ENCODE peak calls at places on chromosomes 4 and X, in eight cellular contexts. N is mammary epithelial cell, G is neural progenitor cell, M is H9, I is GM23338, T is HepG2, U is fibroblast of lung, X is HCT116. A is an unnamed sample. For H3K79me2, the result is how much of the 10 kb centered on the place peaks cover.

GRCh38 chr4:73883306-73883705 is 14.1 kb downstream of the CXCL1 start:
- DNase-seq in N (peak), G (no peak), M (no peak), I (no peak), T (no peak), U (peak), X (no peak), A (no peak)

GRCh38 chrX:100652266-100652665 is 8.3 kb downstream of the SRPX2 start:
- DNase-seq in N (no peak), G (no peak), M (no peak), I (no peak), T (no peak), U (no peak), X (no peak), A (no peak)

GRCh38 chrX:119726900-119727555 is 31.4 kb upstream of the SOWAHD start:
- DNase-seq in N (peak), G (no peak), M (no peak), I (no peak), T (no peak), U (no peak), X (no peak), A (no peak)

GRCh38 chr4:3659131-3659530 is 107.1 kb upstream of the ADRA2C start:
- DNase-seq in N (no peak), G (no peak), M (no peak), I (no peak), T (no peak), U (no peak), X (no peak), A (no peak)

GRCh38 chr4:10186228-10187214 is 69.9 kb upstream of the WDR1 start:
- DNase-seq in N (no peak), G (no peak), M (no peak), I (peak), T (no peak), U (no peak), X (no peak), A (no peak)

GRCh38 chrX:110983024-110983423 is 113.0 kb upstream of the PAK3 start:
- DNase-seq in N (no peak), G (no peak), M (no peak), I (no peak), T (no peak), U (no peak), X (no peak), A (no peak)

GRCh38 chr4:10640535-10641159 is 43.9 kb downstream of the CLNK start:
- DNase-seq in N (peak), G (no peak), M (no peak), I (no peak), T (no peak), U (no peak), X (no peak), A (no peak)

GRCh38 chr4:168183717-168184571 is 91.6 kb downstream of the ANXA10 start:
- DNase-seq in N (peak), G (peak), M (no peak), I (peak), T (peak), U (peak), X (peak), A (no peak)

GRCh38 chrX:150155396-150156048 is 207.6 kb upstream of the MAMLD1 start:
- DNase-seq in N (peak), G (no peak), M (no peak), I (no peak), T (no peak), U (peak), X (no peak), A (no peak)

GRCh38 chr4:122882830-122883229 is 39.6 kb downstream of the NUDT6 start:
- DNase-seq in N (no peak), G (no peak), M (no peak), I (no peak), T (no peak), U (no peak), X (no peak), A (no peak)

GRCh38 chr4:118308306-118309030 is 44.3 kb downstream of the PRSS12 start:
- DNase-seq in N (no peak), G (no peak), M (no peak), I (no peak), T (no peak), U (no peak), X (no peak), A (no peak)

GRCh38 chr4:110982486-110982885 is 359.6 kb upstream of the PITX2 start:
- DNase-seq in N (no peak), G (no peak), M (no peak), I (no peak), T (no peak), U (no peak), X (no peak), A (no peak)

GRCh38 chr4:113548303-113548702 is 213.2 kb downstream of the CAMK2D start:
- DNase-seq in N (no peak), G (no peak), M (no peak), I (no peak), T (no peak), U (no peak), X (no peak), A (no peak)
- H3K79me2 ChIP-seq in N (under half), G (under half), M (under half), I (under half), T (under half), U (under half), X (under half), A (under half)

GRCh38 chr4:83783179-83783578 is 247.3 kb downstream of the GPAT3 start:
- DNase-seq in N (no peak), G (no peak), M (no peak), I (no peak), T (no peak), U (no peak), X (no peak), A (no peak)

GRCh38 chr4:83782591-83782990 is 246.7 kb downstream of the GPAT3 start:
- DNase-seq in N (no peak), G (no peak), M (no peak), I (no peak), T (no peak), U (no peak), X (peak), A (no peak)

GRCh38 chr4:83785906-83786305 is 250.0 kb downstream of the GPAT3 start:
- DNase-seq in N (no peak), G (no peak), M (no peak), I (no peak), T (no peak), U (no peak), X (no peak), A (no peak)

GRCh38 chr4:83780334-83780733 is 244.4 kb downstream of the GPAT3 start:
- DNase-seq in N (peak), G (no peak), M (no peak), I (no peak), T (no peak), U (no peak), X (no peak), A (no peak)

DNA sequence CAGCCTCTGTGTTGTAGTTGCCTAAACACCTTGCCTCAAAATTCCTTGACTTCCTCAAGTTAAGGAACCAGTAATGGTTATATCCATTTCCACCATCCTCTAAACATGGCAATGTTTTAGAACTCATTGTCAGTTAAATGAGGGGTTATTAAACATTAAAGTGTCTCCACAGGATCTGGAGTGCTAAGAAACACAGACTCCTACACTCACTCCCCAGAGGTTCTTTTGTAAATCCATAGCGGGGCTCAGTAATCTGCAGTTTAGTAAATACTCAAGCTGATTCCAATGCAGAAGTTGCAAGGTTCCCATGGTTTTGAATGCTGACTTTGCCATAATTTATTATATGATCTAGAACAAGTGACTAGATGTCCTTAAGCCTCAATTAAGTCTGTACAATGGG is 245.5 kb downstream of the GPAT3 start:
- DNase-seq in N (no peak), G (no peak), M (no peak), I (peak), T (no peak), U (no peak), X (no peak), A (no peak)
- TF ChIP-seq CTCF in N (no peak), G (no peak), M (no peak), I (no peak), T (no peak), U (no peak), X (no peak), A (no peak)

GRCh38 chrX:6067600-6067999 is 161.1 kb downstream of the NLGN4X start:
- DNase-seq in N (peak), G (no peak), M (no peak), I (no peak), T (no peak), U (no peak), X (no peak), A (no peak)
- H3K79me2 ChIP-seq in N (under half), G (under half), M (under half), I (half or more), T (under half), U (under half), X (under half), A (under half)

GRCh38 chrX:40539214-40540142 is 41.3 kb upstream of the ATP6AP2 start:
- DNase-seq in N (peak), G (peak), M (peak), I (peak), T (no peak), U (peak), X (no peak), A (no peak)
- TF ChIP-seq CTCF in N (peak), G (peak), M (peak), I (peak), T (peak), U (no peak), X (peak), A (peak)

GRCh38 chrX:1388651-1389050 is 3.3 kb downstream of the SLC25A6 start:
- DNase-seq in N (no peak), G (no peak), M (no peak), I (no peak), T (no peak), U (no peak), X (no peak), A (no peak)

GRCh38 chrX:1390621-1391369 is 1.1 kb downstream of the SLC25A6 start:
- DNase-seq in N (no peak), G (peak), M (no peak), I (no peak), T (no peak), U (no peak), X (no peak), A (no peak)

GRCh38 chrX:1391370-1391706 is 575 bp downstream of the SLC25A6 start:
- DNase-seq in N (no peak), G (peak), M (no peak), I (peak), T (peak), U (no peak), X (no peak), A (peak)

GRCh38 chrX:1389181-1389992 is 2.5 kb downstream of the SLC25A6 start:
- DNase-seq in N (no peak), G (no peak), M (no peak), I (no peak), T (no peak), U (no peak), X (no peak), A (no peak)

GRCh38 chrX:1389993-1390285 is 2.0 kb downstream of the SLC25A6 start:
- DNase-seq in N (no peak), G (no peak), M (no peak), I (no peak), T (no peak), U (no peak), X (no peak), A (no peak)
- H3K79me2 ChIP-seq in N (half or more), G (half or more), M (under half), I (half or more), T (under half), U (half or more), X (half or more), A (half or more)

DNA sequence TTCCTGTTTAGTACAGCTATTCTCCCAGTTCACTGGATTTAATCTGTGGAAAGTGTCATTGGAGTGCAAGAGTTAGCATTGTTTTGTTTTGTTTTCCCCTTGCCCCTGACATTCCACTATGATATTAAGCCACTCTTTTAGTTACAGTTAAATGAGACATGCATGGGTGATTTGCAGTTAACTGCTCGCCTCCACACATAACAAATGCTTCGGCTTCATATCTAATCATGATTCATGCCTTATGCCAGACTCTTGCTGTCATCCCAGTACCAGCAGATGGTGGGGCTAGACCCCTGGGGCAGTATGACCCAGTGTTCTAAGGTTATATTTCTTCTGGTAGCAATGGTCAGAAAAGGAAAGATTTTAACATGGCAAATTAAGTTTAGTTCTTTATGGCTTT is 80.1 kb downstream of the RAP1GDS1 start:
- DNase-seq in N (no peak), G (no peak), M (no peak), I (no peak), T (no peak), U (no peak), X (no peak), A (no peak)
- TF ChIP-seq CTCF in N (no peak), G (no peak), M (no peak), I (no peak), T (no peak), U (no peak), X (no peak), A (no peak)